ENCODE peak calls at places on chromosomes 6 and 20, in five cellular contexts. O is PC-3, E is MM.1S, C is body of pancreas, G is psoas muscle. R is an unnamed sample.

GRCh38 chr6:163984446-163984936 is 570.0 kb downstream of the QKI start:
- DNase-seq in O (no peak), E (peak; percentile 8), C (no peak), G (no peak), R (no peak)

GRCh38 chr20:58329711-58330110 is 20.2 kb downstream of the RAB22A start:
- DNase-seq in O (no peak), E (no peak), C (no peak), G (no peak), R (no peak)

GRCh38 chr6:41439524-41440418 is 104.4 kb downstream of the NCR2 start:
- DNase-seq in O (no peak), E (no peak), C (no peak), G (no peak), R (no peak)

GRCh38 chr6:119510246-119510645 is 160.7 kb upstream of the MAN1A1 start:
- DNase-seq in O (no peak), E (no peak), C (no peak), G (no peak), R (no peak)

GRCh38 chr6:144736763-144737162 is 451.6 kb downstream of the UTRN start:
- DNase-seq in O (no peak), E (no peak), C (no peak), G (no peak), R (no peak)

GRCh38 chr6:82840571-82840970 is 225.1 kb downstream of the UBE3D start:
- DNase-seq in O (peak; percentile 2), E (no peak), C (no peak), G (no peak), R (no peak)

GRCh38 chr6:39962831-39963230 is 28.6 kb upstream of the MOCS1 start:
- DNase-seq in O (peak; percentile 37), E (no peak), C (no peak), G (no peak), R (no peak)

GRCh38 chr6:135481786-135482369 is 15.7 kb downstream of the AHI1 start:
- DNase-seq in O (no peak), E (peak; percentile 19), C (no peak), G (no peak), R (no peak)

GRCh38 chr6:136158398-136158797 is 91.7 kb downstream of the MTFR2 start:
- DNase-seq in O (no peak), E (no peak), C (peak; percentile 59), G (peak; percentile 16), R (no peak)

GRCh38 chr6:140366991-140367390 is 992.5 kb upstream of the CITED2 start:
- DNase-seq in O (peak; percentile 86), E (no peak), C (no peak), G (no peak), R (peak; percentile 91)

GRCh38 chr6:155247618-155248017 is 16.2 kb upstream of the CLDN20 start:
- DNase-seq in O (no peak), E (no peak), C (no peak), G (no peak), R (peak; percentile 26)

DNA sequence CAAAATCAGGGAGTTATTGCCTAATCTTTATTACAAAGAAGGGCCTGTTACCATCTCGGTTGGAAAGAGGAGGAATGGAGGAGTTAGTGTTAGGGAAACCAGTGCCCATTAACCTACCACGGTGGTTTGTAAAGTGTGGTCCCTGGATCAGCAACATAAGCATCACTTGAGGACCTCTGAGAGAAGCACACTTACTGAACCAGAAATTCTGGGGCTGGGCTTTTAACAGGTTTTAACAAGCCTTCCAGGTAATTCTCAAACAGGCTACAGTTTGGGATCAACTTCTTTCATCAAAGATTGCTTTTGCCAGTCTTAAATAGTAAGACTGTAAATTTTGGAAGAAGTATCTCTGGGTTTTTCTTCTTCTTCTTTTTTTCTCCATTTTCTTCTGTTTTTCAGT is 329.5 kb upstream of the JAG1 start:
- DNase-seq in O (no peak), E (no peak), C (no peak), G (no peak), R (peak; percentile 44)
- H3K27ac ChIP-seq in O (peak overlapping the region; percentile 93), E (no peak overlapping the region), C (no peak overlapping the region), G (no peak overlapping the region), R (peak overlapping the region; percentile 89)

GRCh38 chr6:150897400-150897943 is 32.0 kb downstream of the MTHFD1L start:
- DNase-seq in O (no peak), E (peak; percentile 7), C (no peak), G (no peak), R (no peak)

GRCh38 chr6:150900049-150900448 is 34.5 kb downstream of the MTHFD1L start:
- DNase-seq in O (no peak), E (no peak), C (no peak), G (no peak), R (no peak)

GRCh38 chr6:150895898-150896632 is 30.6 kb downstream of the MTHFD1L start:
- DNase-seq in O (no peak), E (no peak), C (no peak), G (no peak), R (no peak)

GRCh38 chr6:150899231-150899630 is 33.7 kb downstream of the MTHFD1L start:
- DNase-seq in O (no peak), E (no peak), C (no peak), G (no peak), R (no peak)

GRCh38 chr6:150898390-150899170 is 33.1 kb downstream of the MTHFD1L start:
- DNase-seq in O (no peak), E (peak; percentile 12), C (no peak), G (no peak), R (no peak)
- H3K4me1 ChIP-seq in O (peaks cover 17% of the 10 kb centered on the region), E (peaks cover 14% of the 10 kb centered on the region), C (no peaks in the 10 kb centered on the region), G (peaks cover 4% of the 10 kb centered on the region), R (peaks cover 7% of the 10 kb centered on the region)

GRCh38 chr20:16241911-16242310 is 331.3 kb downstream of the KIF16B start:
- DNase-seq in O (peak; percentile 68), E (no peak), C (no peak), G (no peak), R (peak; percentile 11)
- H3K36me3 ChIP-seq in O (no peaks in the 10 kb centered on the region), E (no peaks in the 10 kb centered on the region), C (no peaks in the 10 kb centered on the region), G (no peaks in the 10 kb centered on the region), R (no peaks in the 10 kb centered on the region)

GRCh38 chr6:30345852-30346251 is 896 bp downstream of the RPP21 start:
- DNase-seq in O (no peak), E (no peak), C (no peak), G (no peak), R (no peak)

GRCh38 chr6:30341728-30342127 is 3.2 kb upstream of the RPP21 start:
- DNase-seq in O (no peak), E (no peak), C (no peak), G (no peak), R (no peak)

GRCh38 chr6:30341249-30341648 is 3.7 kb upstream of the RPP21 start:
- DNase-seq in O (no peak), E (no peak), C (no peak), G (no peak), R (no peak)

GRCh38 chr6:30344868-30345671 is at the start of gene RPP21:
- DNase-seq in O (peak; percentile 79), E (peak; percentile 84), C (peak; percentile 86), G (peak; percentile 89), R (peak; percentile 81)

GRCh38 chr6:30344191-30344867 is 627 bp upstream of the RPP21 start:
- DNase-seq in O (no peak), E (no peak), C (no peak), G (no peak), R (no peak)
- H3K27ac ChIP-seq in O (no peak overlapping the region), E (no peak overlapping the region), C (peak overlapping the region; percentile 88), G (peak overlapping the region; percentile 87), R (no peak overlapping the region)

DNA sequence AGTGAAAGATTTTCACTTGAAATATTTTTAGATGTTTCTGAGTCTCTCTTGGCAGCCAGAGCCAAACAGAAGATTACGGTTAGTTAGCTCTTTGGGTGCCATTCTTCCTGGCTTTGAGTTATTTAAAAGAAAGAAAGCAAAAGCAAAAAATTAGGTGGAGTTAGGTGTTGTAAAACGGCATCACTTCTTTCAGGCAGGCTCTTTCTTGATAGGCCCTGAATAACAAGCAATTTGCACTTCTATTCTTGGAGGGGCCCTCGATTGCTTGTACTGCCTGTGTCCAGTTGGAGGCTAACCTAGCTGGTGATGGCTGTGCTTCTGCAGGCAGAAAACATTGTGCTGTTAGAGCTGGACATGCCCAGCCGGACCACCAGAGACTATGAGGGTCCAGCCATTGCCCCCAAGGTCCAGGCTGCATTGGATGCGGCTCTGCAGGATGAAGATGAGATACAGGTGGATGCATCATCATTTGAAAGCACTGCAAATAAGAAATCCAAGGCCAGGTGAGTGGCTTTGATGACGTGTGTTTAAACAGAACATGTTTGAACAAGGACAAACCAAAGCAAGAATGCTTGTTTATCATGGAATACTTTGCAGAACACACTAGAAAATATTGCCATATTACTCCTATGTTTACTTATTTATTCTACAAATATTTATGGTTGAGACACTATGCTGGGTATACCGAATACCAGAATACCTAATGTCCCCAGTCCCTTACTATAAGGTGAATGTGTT is 28.1 kb upstream of the ASXL1 start:
- DNase-seq in O (no peak), E (no peak), C (no peak), G (no peak), R (no peak)
- H3K4me1 ChIP-seq in O (peaks cover 24% of the 10 kb centered on the region), E (peaks cover 30% of the 10 kb centered on the region), C (peaks cover 92% of the 10 kb centered on the region), G (peaks cover 8% of the 10 kb centered on the region), R (peaks cover 20% of the 10 kb centered on the region)

GRCh38 chr20:38057351-38057972 is 23.9 kb downstream of the RPRD1B start:
- DNase-seq in O (peak; percentile 90), E (peak; percentile 73), C (peak; percentile 83), G (peak; percentile 84), R (peak; percentile 53)

GRCh38 chr20:38059832-38060231 is 26.3 kb downstream of the RPRD1B start:
- DNase-seq in O (peak; percentile 94), E (no peak), C (no peak), G (no peak), R (no peak)

GRCh38 chr20:38054647-38055046 is 21.1 kb downstream of the RPRD1B start:
- DNase-seq in O (no peak), E (no peak), C (no peak), G (no peak), R (no peak)

GRCh38 chr20:38052870-38053269 is 19.3 kb downstream of the RPRD1B start:
- DNase-seq in O (no peak), E (no peak), C (no peak), G (no peak), R (no peak)

GRCh38 chr20:38055294-38055693 is 21.7 kb downstream of the RPRD1B start:
- DNase-seq in O (no peak), E (no peak), C (no peak), G (no peak), R (no peak)
- H3K36me3 ChIP-seq in O (peaks cover 46% of the 10 kb centered on the region), E (peaks cover 10% of the 10 kb centered on the region), C (no peaks in the 10 kb centered on the region), G (peaks cover 47% of the 10 kb centered on the region), R (peaks cover 15% of the 10 kb centered on the region)

GRCh38 chr6:161273356-161273751 is 507 bp downstream of the AGPAT4 start:
- DNase-seq in O (peak; percentile 26), E (no peak), C (peak; percentile 22), G (peak; percentile 30), R (peak; percentile 18)
- H3K27ac ChIP-seq in O (peak overlapping the region; percentile 66), E (no peak overlapping the region), C (no peak overlapping the region), G (no peak overlapping the region), R (peak overlapping the region; percentile 95)

GRCh38 chr20:31739550-31739863 is 417 bp downstream of the TPX2 start:
- DNase-seq in O (no peak), E (no peak), C (no peak), G (no peak), R (no peak)
- H3K4me1 ChIP-seq in O (peaks cover 16% of the 10 kb centered on the region), E (peaks cover 14% of the 10 kb centered on the region), C (peaks cover 6% of the 10 kb centered on the region), G (peaks cover 10% of the 10 kb centered on the region), R (peaks cover 4% of the 10 kb centered on the region)